ENCODE peak calls at places on chromosomes 12 and 14, in four cellular contexts. One of them, this sample, is unnamed.

GRCh38 chr14:39218171-39218769 is 15.4 kb upstream of the MIA2 start:
- DNase-seq in non-pigmented ciliary epithelial cell: no peak
- DNase-seq in T-helper 1 cell: no peak
- DNase-seq in stimulated activated CD4-positive, alpha-beta T cell treated with anti-CD3 and anti-CD28 coated beads, TNF-alpha, amount 100 ng/mL, for 24 hours: no peak
- DNase-seq in this sample: no peak

GRCh38 chr14:68736519-68736918 is 56.3 kb downstream of the ZFP36L1 start:
- DNase-seq in non-pigmented ciliary epithelial cell: no peak
- DNase-seq in T-helper 1 cell: no peak
- DNase-seq in stimulated activated CD4-positive, alpha-beta T cell treated with anti-CD3 and anti-CD28 coated beads, TNF-alpha, amount 100 ng/mL, for 24 hours: no peak
- DNase-seq in this sample: no peak

GRCh38 chr12:97960741-97961608 is 498.4 kb downstream of the RMST start:
- DNase-seq in non-pigmented ciliary epithelial cell: no peak
- DNase-seq in T-helper 1 cell: peak
- DNase-seq in stimulated activated CD4-positive, alpha-beta T cell treated with anti-CD3 and anti-CD28 coated beads, TNF-alpha, amount 100 ng/mL, for 24 hours: no peak
- DNase-seq in this sample: no peak

GRCh38 chr14:60051690-60052324 is 39.9 kb upstream of the PCNX4 start:
- DNase-seq in non-pigmented ciliary epithelial cell: no peak
- DNase-seq in T-helper 1 cell: peak
- DNase-seq in stimulated activated CD4-positive, alpha-beta T cell treated with anti-CD3 and anti-CD28 coated beads, TNF-alpha, amount 100 ng/mL, for 24 hours: no peak
- DNase-seq in this sample: no peak

GRCh38 chr14:105315211-105315721 is 718 bp downstream of the PACS2 start:
- DNase-seq in non-pigmented ciliary epithelial cell: no peak
- DNase-seq in T-helper 1 cell: peak
- DNase-seq in stimulated activated CD4-positive, alpha-beta T cell treated with anti-CD3 and anti-CD28 coated beads, TNF-alpha, amount 100 ng/mL, for 24 hours: no peak
- DNase-seq in this sample: no peak

GRCh38 chr12:122080149-122081107 is 1.9 kb downstream of the MLXIP start:
- DNase-seq in non-pigmented ciliary epithelial cell: no peak
- DNase-seq in T-helper 1 cell: no peak
- DNase-seq in stimulated activated CD4-positive, alpha-beta T cell treated with anti-CD3 and anti-CD28 coated beads, TNF-alpha, amount 100 ng/mL, for 24 hours: no peak
- DNase-seq in this sample: peak

GRCh38 chr14:91845652-91846051 is 21.7 kb downstream of the TC2N start:
- DNase-seq in non-pigmented ciliary epithelial cell: no peak
- DNase-seq in T-helper 1 cell: no peak
- DNase-seq in stimulated activated CD4-positive, alpha-beta T cell treated with anti-CD3 and anti-CD28 coated beads, TNF-alpha, amount 100 ng/mL, for 24 hours: no peak
- DNase-seq in this sample: no peak

GRCh38 chr12:48815281-48816110 is 2.8 kb upstream of the CACNB3 start:
- DNase-seq in non-pigmented ciliary epithelial cell: no peak
- DNase-seq in T-helper 1 cell: peak
- DNase-seq in stimulated activated CD4-positive, alpha-beta T cell treated with anti-CD3 and anti-CD28 coated beads, TNF-alpha, amount 100 ng/mL, for 24 hours: no peak
- DNase-seq in this sample: peak

GRCh38 chr14:23513005-23513412 is 38.6 kb downstream of the ZFHX2 start:
- DNase-seq in non-pigmented ciliary epithelial cell: no peak
- DNase-seq in T-helper 1 cell: no peak
- DNase-seq in stimulated activated CD4-positive, alpha-beta T cell treated with anti-CD3 and anti-CD28 coated beads, TNF-alpha, amount 100 ng/mL, for 24 hours: no peak
- DNase-seq in this sample: peak

GRCh38 chr12:116426391-116427136 is 132.6 kb upstream of the MAP1LC3B2 start:
- DNase-seq in non-pigmented ciliary epithelial cell: peak
- DNase-seq in T-helper 1 cell: no peak
- DNase-seq in stimulated activated CD4-positive, alpha-beta T cell treated with anti-CD3 and anti-CD28 coated beads, TNF-alpha, amount 100 ng/mL, for 24 hours: no peak
- DNase-seq in this sample: no peak

GRCh38 chr12:106299193-106299794 is 3.2 kb upstream of the TCP11L2 start:
- DNase-seq in non-pigmented ciliary epithelial cell: no peak
- DNase-seq in T-helper 1 cell: no peak
- DNase-seq in stimulated activated CD4-positive, alpha-beta T cell treated with anti-CD3 and anti-CD28 coated beads, TNF-alpha, amount 100 ng/mL, for 24 hours: no peak
- DNase-seq in this sample: no peak

GRCh38 chr14:101179691-101180211 is 276.2 kb upstream of the RTL1 start:
- DNase-seq in non-pigmented ciliary epithelial cell: no peak
- DNase-seq in T-helper 1 cell: no peak
- DNase-seq in stimulated activated CD4-positive, alpha-beta T cell treated with anti-CD3 and anti-CD28 coated beads, TNF-alpha, amount 100 ng/mL, for 24 hours: no peak
- DNase-seq in this sample: no peak

GRCh38 chr14:85122690-85123089 is 407.3 kb upstream of the FLRT2 start:
- DNase-seq in non-pigmented ciliary epithelial cell: peak
- DNase-seq in T-helper 1 cell: no peak
- DNase-seq in stimulated activated CD4-positive, alpha-beta T cell treated with anti-CD3 and anti-CD28 coated beads, TNF-alpha, amount 100 ng/mL, for 24 hours: no peak
- DNase-seq in this sample: no peak

GRCh38 chr14:82341386-82341785 is 807.7 kb upstream of the SEL1L start:
- DNase-seq in non-pigmented ciliary epithelial cell: no peak
- DNase-seq in T-helper 1 cell: no peak
- DNase-seq in stimulated activated CD4-positive, alpha-beta T cell treated with anti-CD3 and anti-CD28 coated beads, TNF-alpha, amount 100 ng/mL, for 24 hours: no peak
- DNase-seq in this sample: no peak

GRCh38 chr12:10618338-10618987 is 5.1 kb upstream of the MAGOHB start:
- DNase-seq in non-pigmented ciliary epithelial cell: peak
- DNase-seq in T-helper 1 cell: no peak
- DNase-seq in stimulated activated CD4-positive, alpha-beta T cell treated with anti-CD3 and anti-CD28 coated beads, TNF-alpha, amount 100 ng/mL, for 24 hours: no peak
- DNase-seq in this sample: no peak

GRCh38 chr14:74038015-74038859 is 19.1 kb downstream of the BBOF1 start:
- DNase-seq in non-pigmented ciliary epithelial cell: no peak
- DNase-seq in T-helper 1 cell: peak
- DNase-seq in stimulated activated CD4-positive, alpha-beta T cell treated with anti-CD3 and anti-CD28 coated beads, TNF-alpha, amount 100 ng/mL, for 24 hours: no peak
- DNase-seq in this sample: no peak

GRCh38 chr14:51860836-51861583 is 598 bp downstream of the GNG2 start:
- DNase-seq in non-pigmented ciliary epithelial cell: no peak
- DNase-seq in T-helper 1 cell: no peak
- DNase-seq in stimulated activated CD4-positive, alpha-beta T cell treated with anti-CD3 and anti-CD28 coated beads, TNF-alpha, amount 100 ng/mL, for 24 hours: no peak
- DNase-seq in this sample: no peak

GRCh38 chr14:102986810-102987579 is 64.5 kb downstream of the AMN start:
- DNase-seq in non-pigmented ciliary epithelial cell: peak
- DNase-seq in T-helper 1 cell: no peak
- DNase-seq in stimulated activated CD4-positive, alpha-beta T cell treated with anti-CD3 and anti-CD28 coated beads, TNF-alpha, amount 100 ng/mL, for 24 hours: no peak
- DNase-seq in this sample: no peak

GRCh38 chr12:131137836-131138637 is 184.3 kb downstream of the ADGRD1 start:
- DNase-seq in non-pigmented ciliary epithelial cell: no peak
- DNase-seq in T-helper 1 cell: no peak
- DNase-seq in stimulated activated CD4-positive, alpha-beta T cell treated with anti-CD3 and anti-CD28 coated beads, TNF-alpha, amount 100 ng/mL, for 24 hours: no peak
- DNase-seq in this sample: no peak

GRCh38 chr14:69423279-69423678 is 24.8 kb downstream of the SLC39A9 start:
- DNase-seq in non-pigmented ciliary epithelial cell: no peak
- DNase-seq in T-helper 1 cell: no peak
- DNase-seq in stimulated activated CD4-positive, alpha-beta T cell treated with anti-CD3 and anti-CD28 coated beads, TNF-alpha, amount 100 ng/mL, for 24 hours: no peak
- DNase-seq in this sample: no peak

GRCh38 chr12:124567035-124567672 is at the start of gene NCOR2:
- DNase-seq in non-pigmented ciliary epithelial cell: no peak
- DNase-seq in T-helper 1 cell: peak
- DNase-seq in stimulated activated CD4-positive, alpha-beta T cell treated with anti-CD3 and anti-CD28 coated beads, TNF-alpha, amount 100 ng/mL, for 24 hours: peak
- DNase-seq in this sample: no peak

GRCh38 chr12:67671419-67671818 is 22.9 kb downstream of the DYRK2 start:
- DNase-seq in non-pigmented ciliary epithelial cell: peak
- DNase-seq in T-helper 1 cell: no peak
- DNase-seq in stimulated activated CD4-positive, alpha-beta T cell treated with anti-CD3 and anti-CD28 coated beads, TNF-alpha, amount 100 ng/mL, for 24 hours: no peak
- DNase-seq in this sample: no peak

GRCh38 chr14:84707830-84708229 is 822.1 kb upstream of the FLRT2 start:
- DNase-seq in non-pigmented ciliary epithelial cell: no peak
- DNase-seq in T-helper 1 cell: no peak
- DNase-seq in stimulated activated CD4-positive, alpha-beta T cell treated with anti-CD3 and anti-CD28 coated beads, TNF-alpha, amount 100 ng/mL, for 24 hours: no peak
- DNase-seq in this sample: no peak

GRCh38 chr14:51023964-51024363 is 70.9 kb downstream of the TRIM9 start:
- DNase-seq in non-pigmented ciliary epithelial cell: no peak
- DNase-seq in T-helper 1 cell: no peak
- DNase-seq in stimulated activated CD4-positive, alpha-beta T cell treated with anti-CD3 and anti-CD28 coated beads, TNF-alpha, amount 100 ng/mL, for 24 hours: no peak
- DNase-seq in this sample: peak

GRCh38 chr12:99392091-99392850 is 255.3 kb upstream of the GARIN6 start:
- DNase-seq in non-pigmented ciliary epithelial cell: no peak
- DNase-seq in T-helper 1 cell: no peak
- DNase-seq in stimulated activated CD4-positive, alpha-beta T cell treated with anti-CD3 and anti-CD28 coated beads, TNF-alpha, amount 100 ng/mL, for 24 hours: no peak
- DNase-seq in this sample: no peak

GRCh38 chr12:119229837-119230236 is 51.1 kb downstream of the HSPB8 start:
- DNase-seq in non-pigmented ciliary epithelial cell: no peak
- DNase-seq in T-helper 1 cell: no peak
- DNase-seq in stimulated activated CD4-positive, alpha-beta T cell treated with anti-CD3 and anti-CD28 coated beads, TNF-alpha, amount 100 ng/mL, for 24 hours: no peak
- DNase-seq in this sample: no peak

GRCh38 chr12:11055306-11055705 is 6.8 kb downstream of the TAS2R46 start:
- DNase-seq in non-pigmented ciliary epithelial cell: no peak
- DNase-seq in T-helper 1 cell: no peak
- DNase-seq in stimulated activated CD4-positive, alpha-beta T cell treated with anti-CD3 and anti-CD28 coated beads, TNF-alpha, amount 100 ng/mL, for 24 hours: no peak
- DNase-seq in this sample: no peak